ENCODE peak calls at places on chromosomes 11 and 22, in five cellular contexts. E is brain microvascular endothelial cell, R is MCF 10A, P is mucosa of descending colon, F is cardiac fibroblast. O is an unnamed sample.

GRCh38 chr22:47659467-47660302 is 897.2 kb downstream of the TBC1D22A start:
- DNase-seq in E (no peak), R (no peak), P (no peak), F (no peak), O (no peak)

GRCh38 chr11:3046641-3047040 is 10.6 kb downstream of the CARS1 start:
- DNase-seq in E (no peak), R (no peak), P (no peak), F (no peak), O (no peak)

GRCh38 chr22:27668828-27669797 is 132.4 kb downstream of the MN1 start:
- DNase-seq in E (peak), R (peak), P (peak), F (peak), O (peak)

GRCh38 chr22:20889025-20889704 is 28.0 kb upstream of the CRKL start:
- DNase-seq in E (no peak), R (no peak), P (no peak), F (no peak), O (no peak)

GRCh38 chr22:23984430-23984829 is 4.5 kb downstream of the GSTT2 start:
- DNase-seq in E (no peak), R (peak), P (no peak), F (no peak), O (peak)

GRCh38 chr22:20771918-20772625 is 1.8 kb upstream of the SERPIND1 start:
- DNase-seq in E (no peak), R (no peak), P (no peak), F (no peak), O (no peak)

GRCh38 chr11:62256281-62256680 is 13.7 kb upstream of the SCGB2A2 start:
- DNase-seq in E (no peak), R (no peak), P (no peak), F (peak), O (no peak)

GRCh38 chr11:72141066-72141465 is 5.5 kb downstream of the FOLR3 start:
- DNase-seq in E (peak), R (peak), P (no peak), F (peak), O (peak)

GRCh38 chr11:20156280-20156875 is 3.9 kb downstream of the DBX1 start:
- DNase-seq in E (no peak), R (no peak), P (peak), F (no peak), O (no peak)

GRCh38 chr11:1919428-1920127 is at the start of gene TNNT3:
- DNase-seq in E (no peak), R (no peak), P (no peak), F (peak), O (no peak)

GRCh38 chr11:122852071-122852831 is 14.0 kb downstream of the CRTAM start:
- DNase-seq in E (peak), R (peak), P (no peak), F (peak), O (peak)

GRCh38 chr11:62236187-62236586 is 5.9 kb upstream of the SCGB1D2 start:
- DNase-seq in E (no peak), R (no peak), P (no peak), F (no peak), O (no peak)

GRCh38 chr22:42368379-42369249 is 63.6 kb downstream of the NFAM1 start:
- DNase-seq in E (no peak), R (no peak), P (peak), F (no peak), O (no peak)

GRCh38 chr11:60367009-60367408 is 11.3 kb upstream of the MS4A7 start:
- DNase-seq in E (no peak), R (no peak), P (no peak), F (peak), O (no peak)

GRCh38 chr11:29120329-29120695 is 896.5 kb downstream of the KCNA4 start:
- DNase-seq in E (no peak), R (no peak), P (no peak), F (no peak), O (no peak)

GRCh38 chr22:28938286-28938833 is 55.0 kb downstream of the ZNRF3 start:
- DNase-seq in E (no peak), R (no peak), P (no peak), F (no peak), O (no peak)

GRCh38 chr22:28940441-28940840 is 57.1 kb downstream of the ZNRF3 start:
- DNase-seq in E (no peak), R (no peak), P (no peak), F (no peak), O (no peak)

GRCh38 chr22:28939932-28940331 is 56.6 kb downstream of the ZNRF3 start:
- DNase-seq in E (no peak), R (no peak), P (no peak), F (no peak), O (no peak)

GRCh38 chr22:28937206-28938025 is 54.0 kb downstream of the ZNRF3 start:
- DNase-seq in E (no peak), R (no peak), P (no peak), F (no peak), O (no peak)

DNA sequence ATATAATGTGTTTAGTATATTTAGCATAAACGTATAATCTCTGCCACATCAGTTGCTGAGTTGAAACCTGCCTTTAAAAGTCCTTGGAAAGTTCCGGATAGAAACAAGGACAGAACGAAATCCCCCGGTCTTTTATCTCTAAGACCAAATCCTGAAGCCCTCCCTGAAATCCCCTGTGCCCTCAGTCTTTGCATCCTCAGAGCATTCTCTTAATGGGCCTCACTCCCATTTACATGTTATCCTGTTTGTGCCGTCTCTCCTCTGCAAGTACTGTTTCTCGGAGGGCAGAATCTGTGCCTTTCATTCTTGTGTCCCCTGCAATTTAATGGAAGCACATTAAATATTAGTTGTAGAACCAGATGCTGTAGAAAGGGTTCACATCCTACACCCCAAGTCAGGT is 56.0 kb downstream of the ZNRF3 start:
- DNase-seq in E (no peak), R (no peak), P (no peak), F (no peak), O (no peak)
- TF ChIP-seq CTCF in E (no peak), R (no peak), P (no peak), F (no peak), O (no peak)

DNA sequence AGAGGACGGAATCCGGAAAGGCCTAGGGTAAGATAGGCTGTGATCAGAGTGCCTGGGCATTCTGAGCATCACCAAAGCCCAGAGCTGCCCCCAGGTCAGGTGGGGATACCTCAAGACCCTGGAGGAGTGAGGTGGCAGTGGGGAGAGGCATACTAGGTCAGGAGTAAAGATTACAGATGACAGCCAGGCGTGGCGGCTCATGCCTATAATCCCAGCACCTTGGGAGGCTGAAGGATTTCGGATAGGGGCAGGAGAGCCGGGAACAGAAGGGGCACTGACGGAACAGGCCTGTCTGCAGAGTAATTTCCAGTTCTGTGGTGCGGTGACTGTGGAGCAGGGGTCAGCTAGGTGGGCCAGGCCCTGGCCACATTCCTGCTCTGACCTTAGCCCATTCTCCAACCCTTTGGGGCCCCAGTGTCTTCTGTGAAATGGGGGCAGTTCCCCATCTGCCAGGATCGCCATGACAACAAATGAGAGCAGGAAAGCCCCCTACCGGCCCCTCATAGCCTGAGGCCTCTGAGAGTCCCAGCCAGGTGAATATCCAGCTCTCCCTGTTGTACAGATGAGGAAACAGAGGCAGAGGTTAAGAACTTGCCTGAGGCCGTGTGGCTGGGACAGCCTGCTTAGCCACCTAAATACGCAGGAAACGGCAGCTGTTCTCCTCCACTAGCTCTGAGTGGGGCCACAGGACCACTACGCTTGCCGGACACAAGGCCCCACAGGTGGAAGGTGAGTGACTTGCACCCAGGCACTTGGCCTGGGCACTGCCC is 9.2 kb downstream of the BAD start:
- DNase-seq in E (no peak), R (no peak), P (peak), F (no peak), O (no peak)
- TF ChIP-seq CTCF in E (no peak), R (no peak), P (no peak), F (no peak), O (no peak)

GRCh38 chr11:121563900-121564822 is 111.4 kb upstream of the SORL1-AS1 start:
- DNase-seq in E (no peak), R (no peak), P (no peak), F (no peak), O (no peak)
- TF ChIP-seq CTCF in E (no peak), R (no peak), P (no peak), F (no peak), O (no peak)

DNA sequence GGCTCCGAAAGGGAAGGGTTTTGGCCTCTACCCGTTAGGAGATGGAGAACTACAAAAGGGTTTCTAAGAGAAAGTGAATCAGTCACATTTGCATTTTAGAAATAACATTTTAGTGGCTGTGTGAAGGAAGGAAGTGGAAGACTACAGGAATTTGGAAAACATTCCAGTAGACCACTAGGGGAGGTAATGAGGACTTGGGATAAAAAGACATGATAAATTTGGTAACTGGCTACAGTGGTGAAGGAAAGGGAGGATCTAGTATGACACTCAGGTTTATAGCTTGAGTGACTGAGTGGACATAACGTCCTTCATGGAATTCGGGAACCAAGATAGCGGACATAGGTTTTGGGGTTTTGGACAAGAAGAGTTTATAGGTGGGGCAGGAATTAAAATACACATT is 7.0 kb upstream of the RRM1 start:
- DNase-seq in E (no peak), R (no peak), P (no peak), F (peak), O (no peak)
- TF ChIP-seq CTCF in E (peak), R (peak), P (no peak), F (peak), O (peak)

GRCh38 chr22:36913431-36914382 is at the start of gene CSF2RB:
- DNase-seq in E (no peak), R (no peak), P (peak), F (no peak), O (no peak)
- TF ChIP-seq CTCF in E (no peak), R (no peak), P (no peak), F (no peak), O (no peak)

GRCh38 chr11:7449841-7450214 is 35.5 kb upstream of the OLFML1 start:
- DNase-seq in E (no peak), R (peak), P (no peak), F (no peak), O (no peak)

GRCh38 chr11:7449196-7449840 is 36.0 kb upstream of the OLFML1 start:
- DNase-seq in E (no peak), R (no peak), P (no peak), F (no peak), O (no peak)

GRCh38 chr11:7451520-7451919 is 33.8 kb upstream of the OLFML1 start:
- DNase-seq in E (no peak), R (no peak), P (no peak), F (no peak), O (no peak)

GRCh38 chr11:7450836-7451235 is 34.5 kb upstream of the OLFML1 start:
- DNase-seq in E (no peak), R (no peak), P (no peak), F (peak), O (peak)

GRCh38 chr11:7448126-7448525 is 37.2 kb upstream of the OLFML1 start:
- DNase-seq in E (no peak), R (no peak), P (no peak), F (no peak), O (no peak)
- TF ChIP-seq CTCF in E (no peak), R (no peak), P (no peak), F (no peak), O (no peak)

DNA sequence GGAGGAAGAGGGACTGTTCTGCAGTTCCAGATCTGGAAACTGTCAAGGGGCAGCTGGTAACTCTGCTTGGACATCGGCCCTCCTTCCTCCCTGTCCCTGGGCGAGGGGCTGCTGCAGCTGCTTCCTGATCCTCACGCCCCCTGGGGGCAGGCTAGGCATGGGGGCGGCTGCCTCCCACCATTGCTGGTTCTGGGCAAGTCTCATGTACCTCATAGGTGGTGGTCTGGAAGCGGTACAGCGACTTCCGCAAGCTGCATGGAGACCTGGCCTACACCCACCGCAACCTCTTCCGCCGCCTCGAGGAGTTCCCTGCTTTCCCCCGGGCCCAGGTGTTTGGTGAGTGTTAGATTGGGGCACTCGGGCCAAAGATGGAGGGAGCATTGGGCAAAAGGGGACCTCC is 5.0 kb downstream of the SNX15 start:
- DNase-seq in E (no peak), R (no peak), P (no peak), F (no peak), O (no peak)
- TF ChIP-seq CTCF in E (no peak), R (no peak), P (no peak), F (no peak), O (no peak)

GRCh38 chr11:36105743-36106581 is 162.1 kb downstream of the LDLRAD3 start:
- DNase-seq in E (no peak), R (no peak), P (no peak), F (no peak), O (no peak)
- TF ChIP-seq CTCF in E (no peak), R (no peak), P (no peak), F (no peak), O (no peak)

O was measured in fibroblast of the aortic adventitia.